ENCODE peak calls at places on chromosome 2, in five cellular contexts. C, P, R, J and G are unnamed samples.

GRCh38 chr2:132692816-132693215 is 22.8 kb upstream of the LYPD1 start:
- DNase-seq in C (no peak), P (no peak), R (no peak), J (no peak), G (no peak)

GRCh38 chr2:215921884-215922283 is 91.5 kb downstream of the MREG start:
- DNase-seq in C (peak; percentile 60), P (peak; percentile 90), R (peak; percentile 97), J (peak; percentile 58), G (peak; percentile 97)

GRCh38 chr2:946073-947005 is 4.3 kb upstream of the SNTG2 start:
- DNase-seq in C (no peak), P (no peak), R (no peak), J (no peak), G (no peak)

GRCh38 chr2:230929381-230930148 is 4.5 kb upstream of the GPR55 start:
- DNase-seq in C (no peak), P (no peak), R (no peak), J (no peak), G (no peak)

GRCh38 chr2:10712186-10712809 is 9.1 kb upstream of the ATP6V1C2 start:
- DNase-seq in C (no peak), P (no peak), R (no peak), J (no peak), G (no peak)

GRCh38 chr2:164568317-164568716 is 53.0 kb downstream of the GRB14 start:
- DNase-seq in C (no peak), P (no peak), R (no peak), J (no peak), G (no peak)

GRCh38 chr2:176085861-176086771 is 2.4 kb upstream of the EVX2 start:
- DNase-seq in C (peak; percentile 62), P (peak; percentile 47), R (peak; percentile 38), J (peak; percentile 43), G (no peak)

GRCh38 chr2:241981076-241981700 is 111.7 kb downstream of the RTP5 start:
- DNase-seq in C (no peak), P (no peak), R (no peak), J (no peak), G (no peak)

GRCh38 chr2:100104718-100105677 is 37.4 kb downstream of the AFF3 start:
- DNase-seq in C (peak; percentile 22), P (no peak), R (no peak), J (no peak), G (no peak)

GRCh38 chr2:205681836-205682238 is 464 bp upstream of the NRP2 start:
- DNase-seq in C (peak; percentile 55), P (peak; percentile 45), R (no peak), J (peak; percentile 37), G (no peak)

GRCh38 chr2:58930541-58930940 is 689.4 kb upstream of the FANCL start:
- DNase-seq in C (no peak), P (no peak), R (no peak), J (no peak), G (peak; percentile 60)

GRCh38 chr2:197356136-197356535 is 45.6 kb upstream of the ANKRD44 start:
- DNase-seq in C (no peak), P (no peak), R (no peak), J (no peak), G (no peak)

GRCh38 chr2:228681426-228681825 is 499.9 kb upstream of the SPHKAP start:
- DNase-seq in C (no peak), P (no peak), R (peak; percentile 73), J (peak; percentile 66), G (peak; percentile 49)

GRCh38 chr2:153105829-153106578 is 372.6 kb downstream of the RPRM start:
- DNase-seq in C (no peak), P (no peak), R (peak; percentile 28), J (peak; percentile 46), G (no peak)

GRCh38 chr2:18899725-18900124 is 310.4 kb upstream of the NT5C1B start:
- DNase-seq in C (no peak), P (no peak), R (peak; percentile 32), J (no peak), G (no peak)

GRCh38 chr2:225041210-225041870 is 928 bp downstream of the DOCK10 start:
- DNase-seq in C (no peak), P (peak; percentile 41), R (peak; percentile 52), J (peak; percentile 32), G (peak; percentile 46)

GRCh38 chr2:219627105-219628100 is at the start of gene SLC4A3:
- DNase-seq in C (peak; percentile 54), P (no peak), R (no peak), J (peak; percentile 46), G (no peak)

GRCh38 chr2:96153991-96154431 is 8.8 kb upstream of the DUSP2 start:
- DNase-seq in C (no peak), P (no peak), R (no peak), J (no peak), G (no peak)

GRCh38 chr2:186181625-186182024 is 304.4 kb upstream of the ZC3H15 start:
- DNase-seq in C (no peak), P (peak; percentile 25), R (no peak), J (no peak), G (no peak)

GRCh38 chr2:147173186-147173575 is 671.6 kb upstream of the ACVR2A start:
- DNase-seq in C (no peak), P (no peak), R (peak; percentile 68), J (peak; percentile 65), G (no peak)

GRCh38 chr2:204292439-204292838 is 252.8 kb upstream of the PARD3B start:
- DNase-seq in C (no peak), P (no peak), R (no peak), J (no peak), G (no peak)

GRCh38 chr2:36427790-36428243 is 72.2 kb downstream of the CRIM1 start:
- DNase-seq in C (no peak), P (no peak), R (peak; percentile 39), J (no peak), G (no peak)

GRCh38 chr2:44895061-44895460 is 46.4 kb upstream of the SIX3 start:
- DNase-seq in C (no peak), P (no peak), R (peak; percentile 56), J (no peak), G (peak; percentile 6)

GRCh38 chr2:145000376-145000775 is 480.5 kb upstream of the ZEB2 start:
- DNase-seq in C (no peak), P (no peak), R (no peak), J (peak; percentile 34), G (no peak)

GRCh38 chr2:220744861-220745260 is 827.2 kb downstream of the EPHA4 start:
- DNase-seq in C (no peak), P (no peak), R (no peak), J (no peak), G (no peak)

DNA sequence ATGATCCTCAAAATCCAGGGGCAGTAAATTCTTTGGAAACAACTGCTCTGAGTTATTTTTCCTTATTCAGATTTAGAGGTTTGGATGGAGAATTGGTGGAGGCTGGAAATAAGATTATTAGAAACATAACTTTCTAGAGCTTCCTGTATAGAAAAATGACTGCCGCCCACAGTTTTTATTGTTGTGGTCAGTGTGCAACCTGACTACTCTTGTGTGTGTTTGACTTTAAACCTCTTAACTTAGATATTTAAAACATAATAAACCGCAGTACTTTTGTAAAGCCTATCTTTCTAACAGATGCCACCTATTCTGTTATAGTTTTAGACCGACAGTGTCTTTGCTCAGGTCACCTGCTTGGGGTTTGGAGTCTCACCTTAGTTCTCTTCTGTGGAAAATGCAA is 115.4 kb upstream of the BCL2L11 start:
- DNase-seq in C (no peak), P (no peak), R (no peak), J (no peak), G (no peak)
- TF ChIP-seq CTCF in C (no peak), P (no peak), R (no peak), J (no peak), G (no peak)

DNA sequence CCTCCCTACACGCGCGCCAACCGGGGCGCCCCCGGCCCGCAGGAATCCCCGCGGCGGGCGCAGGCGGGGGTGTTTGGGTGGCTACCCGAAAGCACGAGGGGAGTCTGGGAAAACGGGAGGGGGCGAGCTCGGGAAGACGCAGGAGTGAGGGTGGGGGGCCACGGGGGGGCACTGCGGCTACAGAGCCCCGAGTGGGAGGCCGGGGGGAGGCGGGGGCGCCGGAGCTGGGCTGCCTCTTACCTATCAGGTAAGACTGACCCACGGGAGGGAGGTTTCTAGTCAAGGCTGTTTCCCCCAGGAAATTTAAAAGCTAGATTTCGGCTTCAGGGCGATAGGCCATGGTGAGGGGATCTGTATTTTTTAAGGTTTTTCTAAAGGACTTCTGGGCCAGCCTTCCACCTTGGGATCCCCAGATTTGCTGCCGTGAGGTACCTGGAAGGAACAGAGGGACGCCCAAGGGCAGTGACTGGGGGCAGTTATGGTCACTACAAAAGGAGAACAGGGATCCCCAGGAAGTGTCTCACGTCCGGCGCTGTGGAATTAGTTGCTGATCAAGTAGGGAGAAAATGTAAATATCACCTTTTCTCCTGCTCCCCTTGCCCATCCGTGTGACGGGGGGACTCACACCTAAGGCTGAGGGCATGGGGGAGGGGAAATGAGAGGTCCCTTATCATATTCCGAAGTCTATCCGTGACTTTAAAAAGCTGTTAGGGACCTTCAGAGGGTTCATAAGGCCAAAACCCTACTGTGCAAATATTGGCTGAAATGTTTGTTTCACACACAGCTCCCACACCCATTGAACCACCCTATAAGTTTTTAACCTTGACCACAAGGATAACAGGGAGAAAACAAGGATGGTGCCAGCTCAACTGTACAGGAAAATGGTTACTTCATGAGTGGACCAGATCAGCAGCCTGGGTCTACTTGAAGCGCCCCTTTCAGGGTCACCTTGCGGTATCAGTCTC is 638 bp upstream of the IRS1 start:
- DNase-seq in C (no peak), P (no peak), R (no peak), J (peak; percentile 33), G (no peak)
- TF ChIP-seq CTCF in C (peak; percentile 16), P (no peak), R (no peak), J (no peak), G (no peak)

DNA sequence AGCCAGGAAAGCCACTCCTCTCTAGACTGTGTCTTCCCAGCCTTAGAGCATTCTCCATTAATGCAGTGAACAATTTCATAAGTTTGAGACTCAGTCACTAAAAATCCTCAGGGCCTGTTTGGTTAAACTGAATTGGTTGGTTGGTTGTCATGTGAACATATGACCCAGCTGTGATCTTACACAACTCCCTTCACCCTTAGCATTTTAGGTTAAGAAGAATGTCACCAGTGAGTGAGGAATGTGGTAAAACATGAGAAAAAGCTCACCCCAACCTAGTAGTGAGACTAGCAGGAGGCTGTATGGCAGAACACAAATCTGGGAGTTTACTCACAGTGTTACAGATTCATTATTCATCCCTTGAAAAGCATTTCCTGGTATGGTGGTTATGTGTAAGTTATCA is 32.4 kb downstream of the LHCGR start:
- DNase-seq in C (no peak), P (no peak), R (peak; percentile 83), J (peak; percentile 92), G (peak; percentile 38)
- TF ChIP-seq CTCF in C (no peak), P (no peak), R (no peak), J (no peak), G (no peak)

GRCh38 chr2:232418056-232418455 is 11.4 kb downstream of the ALPG start:
- DNase-seq in C (no peak), P (no peak), R (no peak), J (no peak), G (no peak)
- TF ChIP-seq CTCF in C (no peak), P (no peak), R (no peak), J (no peak), G (no peak)

DNA sequence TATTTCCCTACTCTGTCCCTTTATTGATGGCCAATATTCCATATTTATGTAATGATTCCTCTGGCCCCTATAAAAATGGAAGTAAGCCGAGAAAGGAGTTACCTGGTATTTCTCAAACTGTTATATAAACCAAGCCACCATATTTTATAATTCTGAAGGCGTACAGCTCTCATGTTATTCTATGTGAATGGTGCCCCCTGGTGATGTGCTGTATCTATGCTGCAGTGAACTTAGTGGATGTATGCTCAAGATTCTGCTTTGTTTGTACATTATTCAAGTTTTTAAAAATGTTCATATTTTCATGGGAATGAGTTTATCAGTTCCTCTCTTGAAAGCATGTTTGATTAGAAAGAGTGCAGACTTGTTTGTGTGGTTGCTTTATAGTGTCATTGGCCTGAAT is 194.5 kb upstream of the LRRTM1 start:
- DNase-seq in C (peak; percentile 56), P (no peak), R (peak; percentile 72), J (peak; percentile 76), G (peak; percentile 22)
- TF ChIP-seq CTCF in C (peak; percentile 63), P (peak; percentile 15), R (peak; percentile 78), J (peak; percentile 74), G (peak; percentile 75)

GRCh38 chr2:86185517-86186212 is 9.6 kb downstream of the IMMT start:
- DNase-seq in C (no peak), P (peak; percentile 16), R (no peak), J (no peak), G (no peak)
- TF ChIP-seq CTCF in C (no peak), P (no peak), R (no peak), J (no peak), G (no peak)